ENCODE peak calls at places on chromosomes 4 and X, in seven cellular contexts. D is H9, V is AG10803, W is fibroblast of mammary gland, J is BJ, G is right atrium auricular region, I is endothelial cell. Z is an unnamed sample.

GRCh38 chr4:47207555-47207954 is 176.2 kb downstream of the GABRB1 start:
- DNase-seq in D (no peak), V (no peak), W (no peak), J (no peak), G (no peak), I (no peak), Z (no peak)

GRCh38 chr4:72205831-72206230 is 174.0 kb downstream of the NPFFR2 start:
- DNase-seq in D (no peak), V (no peak), W (no peak), J (no peak), G (no peak), I (no peak), Z (no peak)

GRCh38 chr4:117311215-117311614 is 225.8 kb upstream of the TRAM1L1 start:
- DNase-seq in D (no peak), V (no peak), W (no peak), J (no peak), G (no peak), I (no peak), Z (no peak)

GRCh38 chr4:8882239-8882638 is 10.6 kb upstream of the HMX1 start:
- DNase-seq in D (no peak), V (no peak), W (no peak), J (no peak), G (no peak), I (no peak), Z (no peak)

GRCh38 chrX:17812763-17813162 is 48.3 kb downstream of the RAI2 start:
- DNase-seq in D (no peak), V (no peak), W (peak), J (no peak), G (no peak), I (peak), Z (no peak)

GRCh38 chr4:73593631-73594241 is 26.5 kb downstream of the RASSF6 start:
- DNase-seq in D (no peak), V (peak), W (peak), J (no peak), G (no peak), I (peak), Z (no peak)

GRCh38 chr4:42344260-42344659 is 53.0 kb upstream of the SHISA3 start:
- DNase-seq in D (no peak), V (no peak), W (no peak), J (no peak), G (no peak), I (no peak), Z (no peak)

GRCh38 chr4:48767530-48767929 is 12.5 kb downstream of the FRYL start:
- DNase-seq in D (no peak), V (no peak), W (no peak), J (no peak), G (no peak), I (no peak), Z (no peak)

GRCh38 chrX:142327182-142327581 is 122.1 kb upstream of the MAGEC2 start:
- DNase-seq in D (no peak), V (no peak), W (no peak), J (no peak), G (no peak), I (no peak), Z (no peak)

GRCh38 chr4:2280531-2281300 is 18.8 kb upstream of the MXD4 start:
- DNase-seq in D (no peak), V (no peak), W (no peak), J (no peak), G (no peak), I (no peak), Z (no peak)

GRCh38 chrX:151604931-151605330 is 41.5 kb downstream of the PASD1 start:
- DNase-seq in D (no peak), V (no peak), W (no peak), J (no peak), G (no peak), I (no peak), Z (no peak)

GRCh38 chrX:51894697-51895336 is 1.4 kb downstream of the MAGED1 start:
- DNase-seq in D (no peak), V (peak), W (peak), J (no peak), G (no peak), I (peak), Z (peak)

GRCh38 chrX:81564851-81565250 is 362.9 kb downstream of the SH3BGRL start:
- DNase-seq in D (no peak), V (no peak), W (no peak), J (no peak), G (no peak), I (no peak), Z (no peak)

GRCh38 chrX:11893933-11894710 is 136.1 kb downstream of the MSL3 start:
- DNase-seq in D (no peak), V (no peak), W (no peak), J (no peak), G (no peak), I (no peak), Z (no peak)

GRCh38 chrX:30935985-30936384 is 46.9 kb upstream of the TAB3 start:
- DNase-seq in D (peak), V (peak), W (peak), J (no peak), G (no peak), I (peak), Z (peak)
- TF ChIP-seq CTCF in D (no peak), V (peak), W (peak), J (peak), G (no peak), I (no peak), Z (no peak)

DNA sequence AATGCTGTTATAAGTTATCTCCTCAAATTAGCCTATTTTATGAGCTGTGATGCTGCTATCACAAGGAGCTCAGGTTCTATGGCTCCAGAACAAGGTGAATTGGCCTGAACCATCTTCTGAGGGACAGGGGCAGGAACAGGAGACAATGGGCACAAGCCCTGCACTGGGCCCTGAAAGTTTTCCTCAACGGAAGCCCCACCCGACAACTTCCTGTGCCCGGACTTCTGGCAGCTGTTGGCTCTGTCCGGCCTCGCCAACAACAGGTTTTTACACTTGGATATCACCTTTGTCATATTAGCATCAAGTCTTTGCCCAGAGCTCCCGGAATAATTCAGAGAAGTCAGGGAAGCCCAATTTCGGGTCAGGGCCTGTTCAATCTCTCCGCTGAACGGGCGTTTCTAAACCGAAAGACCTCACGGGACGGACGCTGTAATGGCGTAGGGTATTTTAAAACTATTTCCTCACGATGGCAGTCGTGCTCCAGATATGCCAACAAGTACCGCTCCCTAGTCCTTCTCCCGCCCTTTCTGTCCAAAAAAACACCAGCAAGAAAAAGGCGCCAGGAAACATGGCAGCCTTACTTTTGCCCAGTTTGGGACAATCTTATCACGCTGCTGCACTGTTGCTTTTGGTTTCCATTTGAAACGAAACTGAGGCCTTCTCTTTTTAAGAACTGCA is 201.0 kb upstream of the STK26 start:
- DNase-seq in D (no peak), V (no peak), W (peak), J (no peak), G (peak), I (no peak), Z (no peak)
- TF ChIP-seq CTCF in D (no peak), V (no peak), W (peak), J (no peak), G (no peak), I (no peak), Z (no peak)

GRCh38 chr4:44583393-44583792 is 68.0 kb downstream of the YIPF7 start:
- DNase-seq in D (peak), V (no peak), W (no peak), J (no peak), G (no peak), I (peak), Z (peak)
- TF ChIP-seq CTCF in D (peak), V (no peak), W (no peak), J (no peak), G (no peak), I (peak), Z (no peak)

GRCh38 chrX:115911967-115912366 is 258.6 kb upstream of the AGTR2 start:
- DNase-seq in D (no peak), V (no peak), W (no peak), J (no peak), G (no peak), I (no peak), Z (no peak)

GRCh38 chrX:115906881-115907280 is 263.7 kb upstream of the AGTR2 start:
- DNase-seq in D (no peak), V (no peak), W (no peak), J (no peak), G (no peak), I (no peak), Z (no peak)

GRCh38 chrX:115909017-115909416 is 261.5 kb upstream of the AGTR2 start:
- DNase-seq in D (no peak), V (no peak), W (no peak), J (no peak), G (no peak), I (no peak), Z (no peak)

GRCh38 chrX:115913575-115913974 is 257.0 kb upstream of the AGTR2 start:
- DNase-seq in D (no peak), V (no peak), W (no peak), J (no peak), G (no peak), I (no peak), Z (no peak)

GRCh38 chrX:115912372-115912897 is 258.1 kb upstream of the AGTR2 start:
- DNase-seq in D (peak), V (no peak), W (peak), J (no peak), G (no peak), I (no peak), Z (no peak)
- TF ChIP-seq CTCF in D (peak), V (no peak), W (peak), J (no peak), G (no peak), I (peak), Z (no peak)

Z was measured in nephron progenitor cell.